ENCODE peak calls at places on chromosomes 13 and 19, in eight cellular contexts. K is IMR-90, D is left ventricle myocardium inferior, Z is ovary, P is Panc1, E is hepatocyte, M is GM23248, O is pancreas. G is an unnamed sample. For H3K36me3, the result is how much of the 10 kb centered on the place peaks cover.

GRCh38 chr19:11673608-11674041 is 65.1 kb downstream of the ZNF823 start:
- DNase-seq in K (peak), D (peak), Z (peak), P (no peak), E (peak), M (peak), O (peak), G (no peak)

GRCh38 chr19:57241181-57241580 is 749 bp downstream of the ZNF805 start:
- DNase-seq in K (peak), D (no peak), Z (no peak), P (no peak), E (peak), M (peak), O (no peak), G (no peak)

GRCh38 chr13:66492479-66492878 is 737.7 kb downstream of the PCDH9 start:
- DNase-seq in K (no peak), D (no peak), Z (no peak), P (no peak), E (peak), M (no peak), O (no peak), G (no peak)

GRCh38 chr19:50500060-50500752 is 10.8 kb downstream of the JOSD2 start:
- DNase-seq in K (no peak), D (peak), Z (no peak), P (no peak), E (peak), M (peak), O (no peak), G (peak)

GRCh38 chr13:41019027-41019487 is at the start of gene ELF1:
- DNase-seq in K (peak), D (no peak), Z (peak), P (no peak), E (peak), M (peak), O (peak), G (peak)

GRCh38 chr13:22001336-22001735 is 330.5 kb downstream of the FGF9 start:
- DNase-seq in K (no peak), D (no peak), Z (no peak), P (no peak), E (no peak), M (no peak), O (no peak), G (no peak)

GRCh38 chr19:52336976-52337375 is 933 bp downstream of the ZNF610 start:
- DNase-seq in K (peak), D (no peak), Z (no peak), P (no peak), E (peak), M (peak), O (no peak), G (no peak)

GRCh38 chr13:48727252-48728011 is 73.7 kb downstream of the CYSLTR2 start:
- DNase-seq in K (peak), D (peak), Z (no peak), P (no peak), E (peak), M (peak), O (no peak), G (no peak)

GRCh38 chr19:21474671-21475181 is 30.7 kb upstream of the ZNF429 start:
- DNase-seq in K (peak), D (peak), Z (peak), P (peak), E (peak), M (peak), O (peak), G (peak)

GRCh38 chr19:1882089-1882785 is 3.1 kb downstream of the ABHD17A start:
- DNase-seq in K (no peak), D (no peak), Z (no peak), P (no peak), E (no peak), M (no peak), O (no peak), G (peak)

GRCh38 chr13:23627419-23627818 is 57.2 kb downstream of the TNFRSF19 start:
- DNase-seq in K (no peak), D (no peak), Z (no peak), P (no peak), E (no peak), M (no peak), O (no peak), G (no peak)

GRCh38 chr13:40910324-40911050 is 108.6 kb downstream of the ELF1 start:
- DNase-seq in K (peak), D (no peak), Z (no peak), P (no peak), E (no peak), M (peak), O (no peak), G (no peak)

GRCh38 chr13:59566544-59566943 is 597.2 kb downstream of the DIAPH3 start:
- DNase-seq in K (no peak), D (no peak), Z (no peak), P (no peak), E (no peak), M (no peak), O (no peak), G (no peak)

GRCh38 chr13:59568306-59568705 is 595.4 kb downstream of the DIAPH3 start:
- DNase-seq in K (no peak), D (no peak), Z (no peak), P (no peak), E (no peak), M (no peak), O (no peak), G (no peak)

GRCh38 chr13:59562924-59563323 is 600.8 kb downstream of the DIAPH3 start:
- DNase-seq in K (no peak), D (no peak), Z (no peak), P (no peak), E (no peak), M (no peak), O (no peak), G (no peak)
- H3K36me3 ChIP-seq in K (under half), D (under half), Z (under half), P (under half), E (under half), M (under half), O (under half), G (under half)

GRCh38 chr19:39168258-39169142 is 28.3 kb upstream of the NCCRP1 start:
- DNase-seq in K (no peak), D (no peak), Z (no peak), P (no peak), E (no peak), M (no peak), O (no peak), G (no peak)

GRCh38 chr19:39165857-39166256 is 30.9 kb upstream of the NCCRP1 start:
- DNase-seq in K (no peak), D (no peak), Z (no peak), P (no peak), E (no peak), M (no peak), O (no peak), G (no peak)

GRCh38 chr19:39164289-39164688 is 32.5 kb upstream of the NCCRP1 start:
- DNase-seq in K (no peak), D (no peak), Z (no peak), P (no peak), E (no peak), M (no peak), O (peak), G (no peak)

GRCh38 chr19:39167461-39168257 is 29.1 kb upstream of the NCCRP1 start:
- DNase-seq in K (no peak), D (no peak), Z (no peak), P (no peak), E (peak), M (no peak), O (peak), G (no peak)

DNA sequence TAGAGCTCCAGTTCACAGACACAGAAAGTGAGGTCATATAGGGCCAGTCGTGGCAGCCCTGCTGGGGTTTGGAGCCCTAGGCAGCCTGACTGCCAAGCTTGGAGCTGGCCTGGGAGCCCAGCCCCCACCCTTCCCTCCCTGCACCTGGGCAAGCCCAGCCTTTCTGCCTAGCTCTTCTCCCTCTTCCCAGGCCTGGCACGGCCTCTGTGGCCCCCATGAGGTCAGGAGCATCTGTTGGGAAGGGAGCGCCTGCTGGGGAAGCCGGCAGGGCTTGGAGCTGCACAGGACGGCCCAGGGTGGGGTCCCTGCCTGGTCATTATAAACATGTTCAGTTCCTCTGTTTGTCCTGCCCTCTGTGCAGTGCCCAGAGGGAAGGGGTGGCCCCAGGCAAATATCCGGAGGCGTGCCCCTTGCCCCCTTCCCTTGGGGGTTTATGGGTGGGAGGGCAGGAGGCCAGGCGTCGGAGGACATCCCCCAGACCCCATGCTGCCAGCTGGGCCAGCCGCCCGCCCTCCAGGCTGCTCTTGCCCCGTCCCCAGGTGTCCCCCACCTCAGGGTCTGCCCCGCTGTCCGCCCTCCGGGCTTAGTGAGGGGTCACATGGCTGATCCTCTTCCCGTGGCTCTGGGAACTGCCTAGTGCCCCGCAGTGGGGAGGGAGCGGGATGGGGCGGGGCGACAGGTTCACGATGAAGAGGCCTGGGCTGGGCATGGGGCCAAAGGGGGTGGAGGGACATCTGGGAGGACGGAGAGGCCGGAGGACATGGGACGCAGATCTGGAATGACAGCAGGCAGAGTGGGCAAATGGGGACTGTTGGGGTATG is 30.0 kb upstream of the NCCRP1 start:
- DNase-seq in K (no peak), D (peak), Z (peak), P (no peak), E (peak), M (no peak), O (peak), G (no peak)
- H3K36me3 ChIP-seq in K (under half), D (under half), Z (under half), P (under half), E (under half), M (under half), O (under half), G (under half)

GRCh38 chr19:13005861-13006370 is 10.6 kb downstream of the NFIX start:
- DNase-seq in K (no peak), D (no peak), Z (no peak), P (no peak), E (no peak), M (peak), O (no peak), G (no peak)
- H3K36me3 ChIP-seq in K (under half), D (under half), Z (under half), P (under half), E (under half), M (under half), O (under half), G (under half)

GRCh38 chr19:54123682-54124081 is 8.1 kb downstream of the PRPF31 start:
- DNase-seq in K (no peak), D (no peak), Z (no peak), P (no peak), E (no peak), M (no peak), O (no peak), G (no peak)

GRCh38 chr19:54124393-54124792 is 8.8 kb downstream of the PRPF31 start:
- DNase-seq in K (no peak), D (no peak), Z (no peak), P (no peak), E (no peak), M (no peak), O (no peak), G (no peak)

GRCh38 chr19:54115071-54116063 is at the start of the genes PRPF31 and TFPT:
- DNase-seq in K (peak), D (peak), Z (peak), P (peak), E (peak), M (peak), O (peak), G (peak)

GRCh38 chr19:54125713-54126112 is 10.2 kb downstream of the PRPF31 start:
- DNase-seq in K (no peak), D (no peak), Z (no peak), P (no peak), E (no peak), M (no peak), O (no peak), G (no peak)

DNA sequence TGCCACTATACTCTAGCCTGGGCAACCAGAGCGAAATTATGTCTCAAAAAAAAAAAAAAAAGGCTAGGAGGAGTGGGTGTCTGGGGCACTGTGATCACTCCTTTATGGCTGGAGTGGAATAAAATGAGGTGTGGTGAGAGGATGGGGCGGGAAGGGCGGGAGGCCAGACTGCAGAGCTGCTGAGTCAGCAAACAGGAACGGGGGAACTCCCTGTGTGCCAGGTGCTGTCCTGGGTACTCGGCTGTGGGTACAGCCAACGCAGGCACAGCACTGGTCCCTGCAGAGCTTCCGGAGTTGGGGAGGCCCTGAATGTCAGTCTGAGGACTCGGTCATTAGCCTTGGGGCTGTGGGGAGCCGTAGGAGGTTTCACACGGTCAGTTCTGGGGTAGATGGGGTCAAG is 5.7 kb downstream of the PRPF31 start:
- DNase-seq in K (no peak), D (no peak), Z (no peak), P (no peak), E (no peak), M (no peak), O (no peak), G (no peak)
- H3K36me3 ChIP-seq in K (half or more), D (half or more), Z (under half), P (under half), E (under half), M (under half), O (half or more), G (under half)

GRCh38 chr13:111911754-111912452 is 155.0 kb upstream of the SOX1 start:
- DNase-seq in K (no peak), D (no peak), Z (no peak), P (no peak), E (peak), M (no peak), O (no peak), G (no peak)
- H3K36me3 ChIP-seq in K (under half), D (under half), Z (under half), P (under half), E (under half), M (under half), O (under half), G (under half)

DNA sequence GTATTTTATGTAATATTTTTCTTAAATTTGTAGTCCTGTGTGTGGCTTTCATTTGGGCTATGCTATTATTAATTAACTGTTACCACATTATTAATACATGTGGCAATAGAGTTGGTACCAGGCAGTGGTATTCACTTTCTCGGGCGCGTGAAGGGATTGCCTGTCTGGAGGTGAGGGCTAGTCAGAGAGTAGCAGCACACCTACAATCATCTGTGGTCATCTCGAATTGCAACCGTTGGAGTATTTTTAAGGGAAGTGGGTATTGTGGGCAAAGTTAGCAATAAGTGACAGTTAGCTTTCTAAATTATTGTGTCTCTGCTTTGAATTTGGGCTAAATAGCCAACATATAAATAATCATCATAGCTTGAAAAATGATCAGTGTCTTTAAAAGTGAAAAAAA is 20.0 kb upstream of the GPR18 start:
- DNase-seq in K (no peak), D (no peak), Z (no peak), P (no peak), E (no peak), M (no peak), O (no peak), G (no peak)
- H3K36me3 ChIP-seq in K (under half), D (under half), Z (under half), P (under half), E (under half), M (under half), O (under half), G (under half)

DNA sequence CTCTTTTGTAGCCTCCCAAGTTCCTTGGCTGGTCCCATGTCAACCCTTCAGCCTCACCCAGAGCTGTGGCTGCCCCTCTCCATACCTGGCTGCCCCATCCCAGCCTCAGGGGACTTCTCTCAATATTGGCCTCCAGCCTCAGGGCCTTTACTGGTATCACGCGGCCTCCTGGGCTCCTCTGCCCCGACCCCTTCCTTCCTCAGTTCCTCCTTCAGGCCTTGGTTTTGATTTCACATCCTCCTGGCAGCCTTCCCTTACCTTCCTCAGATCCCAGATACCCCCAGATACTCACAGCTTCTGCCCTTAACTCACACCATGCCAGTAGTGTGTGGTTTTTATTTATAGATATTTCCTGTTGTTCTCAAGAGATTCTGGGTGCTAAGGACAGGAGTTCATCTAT is 12.8 kb upstream of the SCN1B start:
- DNase-seq in K (no peak), D (no peak), Z (no peak), P (no peak), E (no peak), M (no peak), O (no peak), G (no peak)
- H3K36me3 ChIP-seq in K (half or more), D (half or more), Z (under half), P (under half), E (under half), M (under half), O (under half), G (half or more)

DNA sequence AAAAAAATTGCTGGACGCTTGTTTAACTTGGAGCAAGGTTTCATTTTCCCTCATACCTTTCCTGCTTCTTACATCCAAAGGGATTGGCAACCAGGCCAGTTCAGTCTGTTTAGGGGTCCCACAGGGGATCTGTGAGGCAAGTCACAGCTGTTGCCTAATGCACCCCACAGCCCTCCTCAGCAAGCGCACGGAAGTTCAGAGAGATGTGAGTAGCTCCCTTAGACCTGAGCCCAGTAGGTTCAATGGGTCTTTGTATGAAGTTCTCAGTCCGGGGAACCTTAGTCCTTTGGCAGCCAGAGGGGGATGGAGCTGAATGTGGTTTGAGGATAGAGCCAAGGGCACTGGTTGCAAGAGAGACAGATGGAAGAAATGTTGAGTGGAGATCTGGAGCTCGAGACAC is 13.0 kb downstream of the SAMD4B start:
- DNase-seq in K (no peak), D (no peak), Z (no peak), P (no peak), E (no peak), M (no peak), O (no peak), G (no peak)
- H3K36me3 ChIP-seq in K (half or more), D (half or more), Z (under half), P (half or more), E (under half), M (half or more), O (under half), G (under half)

DNA sequence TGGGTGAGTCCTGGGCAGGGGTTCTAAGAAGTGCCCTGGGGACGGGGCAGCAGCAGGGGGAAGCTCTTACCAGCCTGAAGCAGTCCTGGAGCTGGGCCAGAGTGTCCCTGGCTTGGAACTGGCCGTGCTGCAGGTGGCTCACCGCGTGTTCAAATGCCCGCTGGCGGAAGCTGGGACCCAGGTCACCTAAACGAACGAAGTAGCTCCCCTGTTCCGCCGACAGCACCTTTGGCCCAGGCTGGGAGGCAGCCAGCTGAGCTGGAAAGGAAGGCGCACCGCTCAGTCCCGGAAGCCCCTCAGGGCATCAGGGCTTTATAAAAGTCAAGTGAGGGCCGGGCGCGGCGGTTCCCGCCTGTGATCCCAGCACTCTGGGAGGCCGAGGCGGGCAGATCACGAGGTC is 9.6 kb downstream of the PLIN4 start:
- DNase-seq in K (no peak), D (no peak), Z (no peak), P (no peak), E (no peak), M (no peak), O (no peak), G (no peak)
- H3K36me3 ChIP-seq in K (under half), D (half or more), Z (under half), P (under half), E (under half), M (under half), O (under half), G (under half)

G was measured in CD8-positive, alpha-beta memory T cell.